ENCODE peak calls at places on chromosomes 7 and 10, in six cellular contexts. One of them, this sample, is unnamed.

GRCh38 chr10:121640276-121640675 is 42.0 kb upstream of the FGFR2 start:
- DNase-seq in CD8-positive, alpha-beta memory T cell: no peak
- DNase-seq in cardiac fibroblast: no peak
- DNase-seq in iPS-NIHi11: no peak
- DNase-seq in lung: no peak
- DNase-seq in fibroblast of the aortic adventitia: no peak
- DNase-seq in this sample: no peak

GRCh38 chr7:34080513-34080912 is 175.2 kb downstream of the BMPER start:
- DNase-seq in cardiac fibroblast: peak
- DNase-seq in iPS-NIHi11: no peak
- DNase-seq in CD8-positive, alpha-beta memory T cell: no peak
- DNase-seq in lung: no peak
- DNase-seq in fibroblast of the aortic adventitia: peak
- DNase-seq in this sample: no peak

GRCh38 chr7:55423891-55424290 is 58.8 kb downstream of the LANCL2 start:
- DNase-seq in lung: no peak
- DNase-seq in cardiac fibroblast: no peak
- DNase-seq in fibroblast of the aortic adventitia: no peak
- DNase-seq in iPS-NIHi11: no peak
- DNase-seq in CD8-positive, alpha-beta memory T cell: no peak
- DNase-seq in this sample: no peak

GRCh38 chr7:137755846-137756685 is 90.7 kb downstream of the DGKI start:
- DNase-seq in cardiac fibroblast: peak
- DNase-seq in CD8-positive, alpha-beta memory T cell: no peak
- DNase-seq in lung: no peak
- DNase-seq in fibroblast of the aortic adventitia: no peak
- DNase-seq in iPS-NIHi11: no peak
- DNase-seq in this sample: no peak

GRCh38 chr7:48052748-48053147 is 17.4 kb downstream of the C7orf57 start:
- DNase-seq in cardiac fibroblast: peak
- DNase-seq in iPS-NIHi11: no peak
- DNase-seq in CD8-positive, alpha-beta memory T cell: no peak
- DNase-seq in lung: no peak
- DNase-seq in fibroblast of the aortic adventitia: peak
- DNase-seq in this sample: no peak

GRCh38 chr10:73771722-73772279 is 10.0 kb upstream of the CHCHD1 start:
- DNase-seq in iPS-NIHi11: peak
- DNase-seq in fibroblast of the aortic adventitia: peak
- DNase-seq in cardiac fibroblast: peak
- DNase-seq in CD8-positive, alpha-beta memory T cell: peak
- DNase-seq in lung: no peak
- DNase-seq in this sample: peak

GRCh38 chr10:118692911-118693310 is 61.9 kb downstream of the CACUL1 start:
- DNase-seq in CD8-positive, alpha-beta memory T cell: no peak
- DNase-seq in lung: no peak
- DNase-seq in cardiac fibroblast: peak
- DNase-seq in fibroblast of the aortic adventitia: peak
- DNase-seq in iPS-NIHi11: no peak
- DNase-seq in this sample: no peak

GRCh38 chr7:37467017-37467416 is 18.4 kb upstream of the ELMO1 start:
- DNase-seq in lung: no peak
- DNase-seq in fibroblast of the aortic adventitia: no peak
- DNase-seq in cardiac fibroblast: no peak
- DNase-seq in iPS-NIHi11: no peak
- DNase-seq in CD8-positive, alpha-beta memory T cell: no peak
- DNase-seq in this sample: no peak

GRCh38 chr10:68223535-68224165 is 8.3 kb downstream of the ATOH7 start:
- DNase-seq in lung: no peak
- DNase-seq in cardiac fibroblast: no peak
- DNase-seq in CD8-positive, alpha-beta memory T cell: no peak
- DNase-seq in iPS-NIHi11: peak
- DNase-seq in fibroblast of the aortic adventitia: no peak
- DNase-seq in this sample: no peak

GRCh38 chr10:114043532-114044250 is at the start of gene ADRB1:
- DNase-seq in iPS-NIHi11: peak
- DNase-seq in lung: peak
- DNase-seq in fibroblast of the aortic adventitia: no peak
- DNase-seq in cardiac fibroblast: peak
- DNase-seq in CD8-positive, alpha-beta memory T cell: peak
- DNase-seq in this sample: peak

GRCh38 chr10:103590744-103591291 is 97.3 kb downstream of the NEURL1 start:
- DNase-seq in lung: no peak
- DNase-seq in CD8-positive, alpha-beta memory T cell: no peak
- DNase-seq in cardiac fibroblast: no peak
- DNase-seq in fibroblast of the aortic adventitia: no peak
- DNase-seq in iPS-NIHi11: no peak
- DNase-seq in this sample: no peak

GRCh38 chr10:62582804-62583208 is 208.6 kb downstream of the ZNF365 start:
- DNase-seq in CD8-positive, alpha-beta memory T cell: no peak
- DNase-seq in cardiac fibroblast: peak
- DNase-seq in lung: peak
- DNase-seq in fibroblast of the aortic adventitia: peak
- DNase-seq in iPS-NIHi11: no peak
- DNase-seq in this sample: peak

GRCh38 chr7:121084748-121085336 is 96.3 kb downstream of the CPED1 start:
- DNase-seq in CD8-positive, alpha-beta memory T cell: no peak
- DNase-seq in fibroblast of the aortic adventitia: peak
- DNase-seq in cardiac fibroblast: peak
- DNase-seq in iPS-NIHi11: no peak
- DNase-seq in lung: no peak
- DNase-seq in this sample: no peak

GRCh38 chr10:78288716-78289115 is 255.1 kb downstream of the RPS24 start:
- DNase-seq in fibroblast of the aortic adventitia: no peak
- DNase-seq in iPS-NIHi11: no peak
- DNase-seq in lung: no peak
- DNase-seq in CD8-positive, alpha-beta memory T cell: no peak
- DNase-seq in cardiac fibroblast: no peak
- DNase-seq in this sample: no peak